ENCODE peak calls at places on chromosomes 6 and 20, in nine cellular contexts. One of them, this sample, is unnamed.

GRCh38 chr6:167673951-167674350 is 152.8 kb upstream of the AFDN start:
- DNase-seq in fibroblast of lung: no peak
- DNase-seq in foreskin fibroblast: no peak
- DNase-seq in OCI-LY7: no peak
- DNase-seq in breast epithelium: no peak
- DNase-seq in PC-9: no peak
- DNase-seq in cardiac fibroblast: no peak
- DNase-seq in cardiac muscle cell: no peak
- DNase-seq in astrocyte of the spinal cord: no peak
- DNase-seq in this sample: no peak

GRCh38 chr6:139485742-139486475 is 111.5 kb upstream of the CITED2 start:
- DNase-seq in foreskin fibroblast: no peak
- DNase-seq in fibroblast of lung: no peak
- DNase-seq in PC-9: no peak
- DNase-seq in cardiac muscle cell: no peak
- DNase-seq in OCI-LY7: no peak
- DNase-seq in cardiac fibroblast: no peak
- DNase-seq in breast epithelium: no peak
- DNase-seq in astrocyte of the spinal cord: no peak
- DNase-seq in this sample: no peak

GRCh38 chr6:41939848-41940758 is 1.5 kb downstream of the CCND3 start:
- DNase-seq in fibroblast of lung: peak
- DNase-seq in OCI-LY7: peak
- DNase-seq in breast epithelium: no peak
- DNase-seq in cardiac fibroblast: peak
- DNase-seq in PC-9: peak
- DNase-seq in cardiac muscle cell: no peak
- DNase-seq in foreskin fibroblast: peak
- DNase-seq in astrocyte of the spinal cord: peak
- DNase-seq in this sample: no peak

GRCh38 chr6:64217721-64218603 is 582.4 kb downstream of the PHF3 start:
- DNase-seq in cardiac muscle cell: no peak
- DNase-seq in astrocyte of the spinal cord: peak
- DNase-seq in fibroblast of lung: peak
- DNase-seq in breast epithelium: no peak
- DNase-seq in cardiac fibroblast: peak
- DNase-seq in PC-9: no peak
- DNase-seq in foreskin fibroblast: no peak
- DNase-seq in OCI-LY7: no peak
- DNase-seq in this sample: no peak

GRCh38 chr6:72425003-72425681 is 196.7 kb upstream of the KCNQ5 start:
- DNase-seq in cardiac fibroblast: peak
- DNase-seq in astrocyte of the spinal cord: peak
- DNase-seq in cardiac muscle cell: no peak
- DNase-seq in OCI-LY7: no peak
- DNase-seq in breast epithelium: no peak
- DNase-seq in PC-9: no peak
- DNase-seq in fibroblast of lung: peak
- DNase-seq in foreskin fibroblast: peak
- DNase-seq in this sample: peak

GRCh38 chr6:74289881-74290280 is 593.9 kb downstream of the CD109 start:
- DNase-seq in astrocyte of the spinal cord: peak
- DNase-seq in PC-9: no peak
- DNase-seq in breast epithelium: no peak
- DNase-seq in foreskin fibroblast: peak
- DNase-seq in cardiac muscle cell: no peak
- DNase-seq in fibroblast of lung: peak
- DNase-seq in cardiac fibroblast: peak
- DNase-seq in OCI-LY7: no peak
- DNase-seq in this sample: peak

GRCh38 chr6:83885984-83886383 is 26.5 kb downstream of the CYB5R4 start:
- DNase-seq in foreskin fibroblast: no peak
- DNase-seq in PC-9: no peak
- DNase-seq in OCI-LY7: no peak
- DNase-seq in breast epithelium: no peak
- DNase-seq in cardiac fibroblast: no peak
- DNase-seq in cardiac muscle cell: no peak
- DNase-seq in fibroblast of lung: no peak
- DNase-seq in astrocyte of the spinal cord: no peak
- DNase-seq in this sample: no peak

GRCh38 chr6:72691298-72691697 is 69.4 kb downstream of the KCNQ5 start:
- DNase-seq in astrocyte of the spinal cord: no peak
- DNase-seq in breast epithelium: no peak
- DNase-seq in cardiac muscle cell: no peak
- DNase-seq in foreskin fibroblast: no peak
- DNase-seq in fibroblast of lung: no peak
- DNase-seq in OCI-LY7: no peak
- DNase-seq in cardiac fibroblast: no peak
- DNase-seq in PC-9: no peak
- DNase-seq in this sample: no peak

GRCh38 chr6:65285275-65285674 is 421.8 kb downstream of the EYS start:
- DNase-seq in breast epithelium: no peak
- DNase-seq in OCI-LY7: no peak
- DNase-seq in cardiac fibroblast: no peak
- DNase-seq in cardiac muscle cell: no peak
- DNase-seq in foreskin fibroblast: no peak
- DNase-seq in astrocyte of the spinal cord: no peak
- DNase-seq in fibroblast of lung: no peak
- DNase-seq in PC-9: no peak
- DNase-seq in this sample: no peak

GRCh38 chr6:65280060-65280459 is 427.0 kb downstream of the EYS start:
- DNase-seq in foreskin fibroblast: no peak
- DNase-seq in astrocyte of the spinal cord: no peak
- DNase-seq in fibroblast of lung: no peak
- DNase-seq in PC-9: no peak
- DNase-seq in OCI-LY7: no peak
- DNase-seq in breast epithelium: no peak
- DNase-seq in cardiac fibroblast: no peak
- DNase-seq in cardiac muscle cell: no peak
- DNase-seq in this sample: no peak
- H3K4me3 ChIP-seq in foreskin fibroblast: no peak
- H3K4me3 ChIP-seq in astrocyte of the spinal cord: no peak
- H3K4me3 ChIP-seq in fibroblast of lung: no peak
- H3K4me3 ChIP-seq in PC-9: no peak
- H3K4me3 ChIP-seq in OCI-LY7: no peak
- H3K4me3 ChIP-seq in breast epithelium: no peak
- H3K4me3 ChIP-seq in cardiac fibroblast: no peak
- H3K4me3 ChIP-seq in cardiac muscle cell: no peak
- H3K4me3 ChIP-seq in this sample: no peak

DNA sequence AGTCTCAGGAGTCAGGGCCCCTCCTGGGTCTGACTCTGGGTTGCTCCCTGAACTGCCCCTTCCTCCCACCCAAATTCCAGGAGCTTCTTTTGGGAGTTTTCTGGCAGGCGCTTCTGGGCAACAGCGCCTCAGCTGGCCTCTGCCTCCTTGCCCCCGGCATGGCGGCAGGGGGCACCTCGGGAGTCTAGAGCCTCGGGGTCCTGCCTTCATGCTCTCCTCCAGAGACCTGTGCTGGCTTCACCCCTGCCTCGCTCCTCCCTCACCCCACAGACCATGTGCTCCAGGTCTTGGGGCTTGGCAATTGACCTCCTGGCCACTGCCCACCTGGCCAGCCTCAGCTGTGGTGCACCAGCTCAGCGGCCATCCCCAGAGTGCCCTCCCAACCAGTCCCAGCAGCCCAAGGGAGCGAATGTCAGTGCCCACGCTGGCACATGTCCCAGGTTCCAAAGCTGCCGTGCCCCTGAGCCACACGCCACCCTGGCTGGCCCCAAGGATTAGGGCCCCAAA is 43.4 kb downstream of the SRC start:
- DNase-seq in fibroblast of lung: no peak
- DNase-seq in astrocyte of the spinal cord: no peak
- DNase-seq in foreskin fibroblast: no peak
- DNase-seq in PC-9: no peak
- DNase-seq in cardiac fibroblast: no peak
- DNase-seq in OCI-LY7: no peak
- DNase-seq in breast epithelium: no peak
- DNase-seq in cardiac muscle cell: no peak
- DNase-seq in this sample: no peak
- TF ChIP-seq CTCF in fibroblast of lung: no peak
- TF ChIP-seq CTCF in astrocyte of the spinal cord: no peak
- TF ChIP-seq CTCF in foreskin fibroblast: no peak
- TF ChIP-seq CTCF in PC-9: no peak
- TF ChIP-seq CTCF in cardiac fibroblast: no peak
- TF ChIP-seq CTCF in OCI-LY7: no peak
- TF ChIP-seq CTCF in breast epithelium: no peak
- TF ChIP-seq CTCF in cardiac muscle cell: no peak
- TF ChIP-seq CTCF in this sample: no peak

GRCh38 chr6:15504581-15505350 is 158.1 kb downstream of the DTNBP1 start:
- DNase-seq in fibroblast of lung: peak
- DNase-seq in breast epithelium: peak
- DNase-seq in PC-9: no peak
- DNase-seq in OCI-LY7: no peak
- DNase-seq in cardiac fibroblast: peak
- DNase-seq in cardiac muscle cell: no peak
- DNase-seq in astrocyte of the spinal cord: peak
- DNase-seq in foreskin fibroblast: peak
- DNase-seq in this sample: peak
- H3K4me3 ChIP-seq in fibroblast of lung: peak
- H3K4me3 ChIP-seq in breast epithelium: peak
- H3K4me3 ChIP-seq in PC-9: no peak
- H3K4me3 ChIP-seq in OCI-LY7: no peak
- H3K4me3 ChIP-seq in cardiac fibroblast: peak
- H3K4me3 ChIP-seq in cardiac muscle cell: no peak
- H3K4me3 ChIP-seq in astrocyte of the spinal cord: no peak
- H3K4me3 ChIP-seq in foreskin fibroblast: peak
- H3K4me3 ChIP-seq in this sample: peak

DNA sequence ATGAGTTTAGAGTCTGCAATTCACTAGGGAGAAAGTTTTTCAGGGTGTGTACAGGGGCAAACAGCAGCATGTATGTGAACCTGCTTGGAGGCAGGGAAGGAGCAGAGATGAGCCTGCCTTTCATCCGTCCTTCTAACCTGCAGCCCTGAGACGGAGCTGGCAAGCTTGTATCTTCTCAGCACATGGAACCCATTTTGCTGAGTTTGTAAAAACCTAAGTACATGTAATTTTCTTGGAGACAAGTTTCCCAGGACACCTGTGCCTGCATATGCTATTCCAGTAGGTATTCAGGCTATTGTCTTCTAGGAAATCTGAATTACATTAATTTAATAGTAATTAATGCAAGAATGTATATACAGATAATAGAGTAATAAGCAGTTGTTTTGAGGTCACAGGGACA is 28.8 kb upstream of the MOXD1 start:
- DNase-seq in foreskin fibroblast: no peak
- DNase-seq in breast epithelium: no peak
- DNase-seq in fibroblast of lung: no peak
- DNase-seq in OCI-LY7: no peak
- DNase-seq in PC-9: no peak
- DNase-seq in cardiac muscle cell: no peak
- DNase-seq in cardiac fibroblast: no peak
- DNase-seq in astrocyte of the spinal cord: no peak
- DNase-seq in this sample: no peak
- TF ChIP-seq CTCF in foreskin fibroblast: no peak
- TF ChIP-seq CTCF in breast epithelium: no peak
- TF ChIP-seq CTCF in fibroblast of lung: no peak
- TF ChIP-seq CTCF in OCI-LY7: no peak
- TF ChIP-seq CTCF in PC-9: no peak
- TF ChIP-seq CTCF in cardiac muscle cell: no peak
- TF ChIP-seq CTCF in cardiac fibroblast: no peak
- TF ChIP-seq CTCF in astrocyte of the spinal cord: no peak
- TF ChIP-seq CTCF in this sample: no peak

DNA sequence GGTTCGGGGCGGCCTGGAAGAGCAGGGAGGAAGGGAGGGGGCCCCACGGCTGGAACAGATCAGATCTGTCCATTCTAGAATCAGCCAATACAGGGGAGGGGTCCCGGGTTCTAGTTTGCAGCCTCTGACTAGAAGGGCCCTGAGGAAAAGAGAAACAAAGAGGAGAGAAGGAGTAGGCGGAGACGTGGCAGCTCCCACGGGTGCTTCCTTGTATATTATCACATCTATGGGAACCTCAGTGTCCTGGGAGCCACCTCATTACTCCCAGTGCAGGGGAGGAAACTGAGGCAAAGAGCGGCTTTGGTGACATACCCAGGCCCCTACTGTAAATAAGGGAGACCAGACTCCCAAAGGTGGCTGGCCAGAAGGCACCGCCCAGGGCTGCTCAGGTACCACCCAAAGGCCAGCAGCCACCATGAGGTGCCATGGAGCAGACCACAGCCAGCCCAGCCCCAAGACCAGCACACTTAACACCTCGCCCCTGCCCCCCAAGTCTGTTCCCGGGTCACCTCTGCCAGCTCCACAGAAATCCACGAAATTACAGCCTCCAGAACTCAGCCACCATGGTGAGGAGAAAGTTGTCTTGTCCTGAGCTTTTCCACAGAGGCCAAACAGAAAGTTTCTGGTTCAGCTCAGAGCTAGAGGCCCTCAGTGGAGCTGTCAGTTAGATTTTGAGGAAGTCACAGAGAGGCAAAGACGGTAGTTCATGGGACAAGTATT is 2.1 kb downstream of the ZC3H12D start:
- DNase-seq in fibroblast of lung: no peak
- DNase-seq in astrocyte of the spinal cord: no peak
- DNase-seq in OCI-LY7: peak
- DNase-seq in breast epithelium: no peak
- DNase-seq in foreskin fibroblast: no peak
- DNase-seq in cardiac muscle cell: no peak
- DNase-seq in cardiac fibroblast: no peak
- DNase-seq in PC-9: no peak
- DNase-seq in this sample: no peak
- H3K4me3 ChIP-seq in fibroblast of lung: no peak
- H3K4me3 ChIP-seq in astrocyte of the spinal cord: no peak
- H3K4me3 ChIP-seq in OCI-LY7: peak
- H3K4me3 ChIP-seq in breast epithelium: peak
- H3K4me3 ChIP-seq in foreskin fibroblast: no peak
- H3K4me3 ChIP-seq in cardiac muscle cell: no peak
- H3K4me3 ChIP-seq in cardiac fibroblast: no peak
- H3K4me3 ChIP-seq in PC-9: no peak
- H3K4me3 ChIP-seq in this sample: no peak